ENCODE peak calls at places on chromosome 13, in ten cellular contexts. M, V, X, J, C, T, A, D, E and Y are unnamed samples.

GRCh38 chr13:104106705-104107393 is 1040.6 kb upstream of the SLC10A2 start:
- DNase-seq in M (no peak), V (no peak), X (no peak), J (no peak), C (no peak), T (peak), A (no peak), D (no peak), E (peak), Y (no peak)

GRCh38 chr13:76991432-76991795 is 467 bp upstream of the CLN5 start:
- DNase-seq in M (peak), V (no peak), X (no peak), J (peak), C (peak), T (no peak), A (peak), D (peak), E (no peak), Y (peak)

GRCh38 chr13:25977216-25977615 is 74.6 kb downstream of the SHISA2 start:
- DNase-seq in M (no peak), V (no peak), X (no peak), J (no peak), C (no peak), T (peak), A (no peak), D (no peak), E (peak), Y (no peak)

GRCh38 chr13:73521291-73521626 is 462.5 kb downstream of the KLF5 start:
- DNase-seq in M (peak), V (no peak), X (no peak), J (no peak), C (no peak), T (no peak), A (peak), D (peak), E (no peak), Y (peak)

GRCh38 chr13:96020155-96020575 is 33.0 kb downstream of the UGGT2 start:
- DNase-seq in M (peak), V (peak), X (peak), J (no peak), C (peak), T (peak), A (peak), D (no peak), E (peak), Y (no peak)

GRCh38 chr13:76939215-76939614 is 9.1 kb upstream of the ACOD1 start:
- DNase-seq in M (no peak), V (no peak), X (peak), J (no peak), C (no peak), T (no peak), A (no peak), D (no peak), E (no peak), Y (no peak)

GRCh38 chr13:94192576-94192975 is 286.9 kb downstream of the DCT start:
- DNase-seq in M (peak), V (peak), X (no peak), J (no peak), C (peak), T (peak), A (peak), D (no peak), E (no peak), Y (peak)

GRCh38 chr13:27018230-27018875 is 153.3 kb downstream of the USP12 start:
- DNase-seq in M (no peak), V (no peak), X (peak), J (no peak), C (no peak), T (peak), A (no peak), D (no peak), E (no peak), Y (no peak)

GRCh38 chr13:40026741-40027140 is 371.3 kb downstream of the COG6 start:
- DNase-seq in M (peak), V (no peak), X (no peak), J (no peak), C (no peak), T (no peak), A (peak), D (no peak), E (no peak), Y (peak)

GRCh38 chr13:72221276-72221962 is 354.4 kb upstream of the DACH1 start:
- DNase-seq in M (no peak), V (peak), X (peak), J (peak), C (peak), T (no peak), A (peak), D (no peak), E (no peak), Y (no peak)

GRCh38 chr13:97221491-97221890 is 642 bp upstream of the MBNL2 start:
- DNase-seq in M (no peak), V (no peak), X (no peak), J (no peak), C (no peak), T (no peak), A (no peak), D (no peak), E (no peak), Y (no peak)